ENCODE peak calls at places on chromosomes 5 and 9, in seven cellular contexts. One of them, this sample, is unnamed.

GRCh38 chr5:998276-998974 is 10.2 kb upstream of the NKD2 start:
- DNase-seq in colonic mucosa: no peak
- DNase-seq in foreskin fibroblast: no peak
- DNase-seq in thoracic aorta: no peak
- DNase-seq in endothelial cell: no peak
- DNase-seq in left lung: peak; percentile 54
- DNase-seq in A673: no peak
- DNase-seq in this sample: no peak

GRCh38 chr9:118325757-118326156 is 621.6 kb downstream of the TLR4 start:
- DNase-seq in colonic mucosa: no peak
- DNase-seq in foreskin fibroblast: no peak
- DNase-seq in endothelial cell: no peak
- DNase-seq in left lung: no peak
- DNase-seq in A673: no peak
- DNase-seq in thoracic aorta: no peak
- DNase-seq in this sample: no peak

GRCh38 chr5:65539827-65540226 is 23.1 kb downstream of the CENPK start:
- DNase-seq in foreskin fibroblast: no peak
- DNase-seq in thoracic aorta: no peak
- DNase-seq in A673: no peak
- DNase-seq in left lung: no peak
- DNase-seq in colonic mucosa: no peak
- DNase-seq in endothelial cell: no peak
- DNase-seq in this sample: no peak

GRCh38 chr9:132651259-132651658 is 18.5 kb downstream of the DDX31 start:
- DNase-seq in colonic mucosa: peak; percentile 70
- DNase-seq in A673: no peak
- DNase-seq in foreskin fibroblast: peak; percentile 53
- DNase-seq in endothelial cell: peak; percentile 40
- DNase-seq in thoracic aorta: no peak
- DNase-seq in left lung: no peak
- DNase-seq in this sample: no peak

GRCh38 chr5:82749453-82749852 is 327.7 kb downstream of the TMEM167A start:
- DNase-seq in colonic mucosa: no peak
- DNase-seq in foreskin fibroblast: no peak
- DNase-seq in endothelial cell: no peak
- DNase-seq in A673: peak; percentile 94
- DNase-seq in thoracic aorta: no peak
- DNase-seq in left lung: no peak
- DNase-seq in this sample: no peak

GRCh38 chr5:179228341-179229121 is 116.7 kb downstream of the ADAMTS2 start:
- DNase-seq in endothelial cell: no peak
- DNase-seq in left lung: peak; percentile 62
- DNase-seq in thoracic aorta: no peak
- DNase-seq in colonic mucosa: no peak
- DNase-seq in A673: no peak
- DNase-seq in foreskin fibroblast: no peak
- DNase-seq in this sample: no peak

GRCh38 chr5:64166201-64166959 is 737 bp downstream of the RNF180 start:
- DNase-seq in thoracic aorta: no peak
- DNase-seq in endothelial cell: peak; percentile 21
- DNase-seq in colonic mucosa: peak; percentile 22
- DNase-seq in A673: no peak
- DNase-seq in left lung: no peak
- DNase-seq in foreskin fibroblast: no peak
- DNase-seq in this sample: no peak

GRCh38 chr5:141695627-141696180 is 13.7 kb upstream of the ARAP3 start:
- DNase-seq in endothelial cell: no peak
- DNase-seq in foreskin fibroblast: no peak
- DNase-seq in colonic mucosa: peak; percentile 64
- DNase-seq in thoracic aorta: no peak
- DNase-seq in left lung: no peak
- DNase-seq in A673: peak; percentile 72
- DNase-seq in this sample: no peak

GRCh38 chr5:151602806-151603205 is 11.7 kb upstream of the FAT2 start:
- DNase-seq in colonic mucosa: no peak
- DNase-seq in left lung: no peak
- DNase-seq in thoracic aorta: no peak
- DNase-seq in endothelial cell: no peak
- DNase-seq in foreskin fibroblast: no peak
- DNase-seq in A673: no peak
- DNase-seq in this sample: no peak

GRCh38 chr9:136239963-136240330 is 5.7 kb downstream of the QSOX2 start:
- DNase-seq in endothelial cell: no peak
- DNase-seq in thoracic aorta: no peak
- DNase-seq in left lung: peak; percentile 21
- DNase-seq in foreskin fibroblast: no peak
- DNase-seq in A673: no peak
- DNase-seq in colonic mucosa: no peak
- DNase-seq in this sample: no peak

GRCh38 chr5:77076961-77077820 is 9.9 kb downstream of the ZBED3 start:
- DNase-seq in foreskin fibroblast: peak; percentile 65
- DNase-seq in endothelial cell: peak; percentile 88
- DNase-seq in left lung: peak; percentile 94
- DNase-seq in A673: peak; percentile 78
- DNase-seq in thoracic aorta: no peak
- DNase-seq in colonic mucosa: peak; percentile 70
- DNase-seq in this sample: peak; percentile 55

GRCh38 chr9:35756275-35756742 is 2.2 kb upstream of the MSMP start:
- DNase-seq in foreskin fibroblast: no peak
- DNase-seq in endothelial cell: peak; percentile 62
- DNase-seq in left lung: peak; percentile 87
- DNase-seq in thoracic aorta: no peak
- DNase-seq in colonic mucosa: peak; percentile 85
- DNase-seq in A673: no peak
- DNase-seq in this sample: no peak

GRCh38 chr9:93673271-93673843 is 97.0 kb downstream of the PHF2 start:
- DNase-seq in A673: peak; percentile 63
- DNase-seq in endothelial cell: peak; percentile 2
- DNase-seq in foreskin fibroblast: no peak
- DNase-seq in thoracic aorta: no peak
- DNase-seq in colonic mucosa: peak; percentile 11
- DNase-seq in left lung: peak; percentile 71
- DNase-seq in this sample: peak; percentile 39

GRCh38 chr5:115460476-115460875 is 84.1 kb downstream of the FEM1C start:
- DNase-seq in A673: no peak
- DNase-seq in thoracic aorta: no peak
- DNase-seq in endothelial cell: no peak
- DNase-seq in foreskin fibroblast: peak; percentile 98
- DNase-seq in colonic mucosa: no peak
- DNase-seq in left lung: peak; percentile 84
- DNase-seq in this sample: no peak

GRCh38 chr5:125237026-125237425 is 490.6 kb upstream of the ZNF608 start:
- DNase-seq in left lung: no peak
- DNase-seq in A673: no peak
- DNase-seq in colonic mucosa: no peak
- DNase-seq in foreskin fibroblast: no peak
- DNase-seq in endothelial cell: no peak
- DNase-seq in thoracic aorta: no peak
- DNase-seq in this sample: no peak

GRCh38 chr9:109510506-109510905 is 12.4 kb upstream of the PTPN3 start:
- DNase-seq in endothelial cell: no peak
- DNase-seq in foreskin fibroblast: no peak
- DNase-seq in left lung: no peak
- DNase-seq in thoracic aorta: no peak
- DNase-seq in colonic mucosa: no peak
- DNase-seq in A673: no peak
- DNase-seq in this sample: no peak

GRCh38 chr9:89606049-89606481 is 1.3 kb downstream of the GADD45G start:
- DNase-seq in left lung: peak; percentile 96
- DNase-seq in endothelial cell: peak; percentile 56
- DNase-seq in colonic mucosa: peak; percentile 81
- DNase-seq in A673: peak; percentile 24
- DNase-seq in foreskin fibroblast: peak; percentile 56
- DNase-seq in thoracic aorta: peak; percentile 39
- DNase-seq in this sample: peak; percentile 71

GRCh38 chr5:94192658-94193391 is 425.6 kb downstream of the KIAA0825 start:
- DNase-seq in A673: no peak
- DNase-seq in colonic mucosa: no peak
- DNase-seq in foreskin fibroblast: no peak
- DNase-seq in endothelial cell: no peak
- DNase-seq in thoracic aorta: no peak
- DNase-seq in left lung: no peak
- DNase-seq in this sample: no peak

GRCh38 chr9:78821126-78821822 is 524.3 kb downstream of the PSAT1 start:
- DNase-seq in endothelial cell: peak; percentile 5
- DNase-seq in colonic mucosa: no peak
- DNase-seq in left lung: no peak
- DNase-seq in foreskin fibroblast: no peak
- DNase-seq in thoracic aorta: no peak
- DNase-seq in A673: peak; percentile 68
- DNase-seq in this sample: no peak

GRCh38 chr5:168076561-168076991 is 214.9 kb upstream of the WWC1 start:
- DNase-seq in endothelial cell: peak; percentile 42
- DNase-seq in A673: peak; percentile 89
- DNase-seq in left lung: no peak
- DNase-seq in foreskin fibroblast: no peak
- DNase-seq in colonic mucosa: no peak
- DNase-seq in thoracic aorta: no peak
- DNase-seq in this sample: no peak

GRCh38 chr5:145587308-145588071 is 247.7 kb downstream of the PRELID2 start:
- DNase-seq in left lung: no peak
- DNase-seq in foreskin fibroblast: peak; percentile 61
- DNase-seq in colonic mucosa: no peak
- DNase-seq in thoracic aorta: no peak
- DNase-seq in endothelial cell: no peak
- DNase-seq in A673: peak; percentile 23
- DNase-seq in this sample: no peak

GRCh38 chr5:107592515-107592914 is 78.2 kb downstream of the EFNA5 start:
- DNase-seq in colonic mucosa: no peak
- DNase-seq in A673: no peak
- DNase-seq in left lung: no peak
- DNase-seq in endothelial cell: no peak
- DNase-seq in foreskin fibroblast: no peak
- DNase-seq in thoracic aorta: no peak
- DNase-seq in this sample: no peak

GRCh38 chr5:158722940-158723339 is 376.8 kb downstream of the EBF1 start:
- DNase-seq in foreskin fibroblast: no peak
- DNase-seq in left lung: no peak
- DNase-seq in A673: no peak
- DNase-seq in colonic mucosa: no peak
- DNase-seq in endothelial cell: no peak
- DNase-seq in thoracic aorta: no peak
- DNase-seq in this sample: no peak

GRCh38 chr9:4497855-4498254 is 7.6 kb downstream of the SLC1A1 start:
- DNase-seq in left lung: no peak
- DNase-seq in thoracic aorta: no peak
- DNase-seq in foreskin fibroblast: peak; percentile 43
- DNase-seq in colonic mucosa: no peak
- DNase-seq in endothelial cell: no peak
- DNase-seq in A673: peak; percentile 15
- DNase-seq in this sample: no peak

GRCh38 chr9:31519011-31519410 is 865.4 kb upstream of the ACO1 start:
- DNase-seq in endothelial cell: no peak
- DNase-seq in A673: no peak
- DNase-seq in thoracic aorta: no peak
- DNase-seq in colonic mucosa: no peak
- DNase-seq in foreskin fibroblast: no peak
- DNase-seq in left lung: no peak
- DNase-seq in this sample: no peak

GRCh38 chr9:130997925-130998595 is 10.9 kb upstream of the LAMC3 start:
- DNase-seq in endothelial cell: peak; percentile 92
- DNase-seq in foreskin fibroblast: no peak
- DNase-seq in A673: peak; percentile 72
- DNase-seq in thoracic aorta: no peak
- DNase-seq in left lung: no peak
- DNase-seq in colonic mucosa: peak; percentile 75
- DNase-seq in this sample: peak; percentile 60

GRCh38 chr5:173807150-173807784 is 80.9 kb upstream of the CPEB4 start:
- DNase-seq in endothelial cell: no peak
- DNase-seq in thoracic aorta: no peak
- DNase-seq in colonic mucosa: no peak
- DNase-seq in A673: no peak
- DNase-seq in foreskin fibroblast: no peak
- DNase-seq in left lung: no peak
- DNase-seq in this sample: no peak

DNA sequence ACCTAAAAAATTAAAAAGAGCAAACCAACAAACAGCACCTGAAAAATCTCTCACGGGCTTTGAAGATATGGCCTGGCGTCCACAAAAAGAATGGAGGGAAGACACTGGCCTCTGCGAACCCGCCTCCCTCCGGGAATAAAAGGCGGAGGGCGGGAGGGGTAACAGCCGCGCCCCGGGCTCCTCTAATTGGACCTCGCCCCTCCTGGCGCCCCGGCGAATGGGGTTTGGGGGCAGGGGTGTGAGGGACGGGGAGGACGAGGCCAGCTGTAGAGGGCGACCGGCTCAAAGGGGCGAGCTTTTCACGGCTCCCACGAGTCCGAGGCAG is 753 bp downstream of the FANCC start:
- DNase-seq in left lung: peak; percentile 90
- DNase-seq in endothelial cell: peak; percentile 58
- DNase-seq in thoracic aorta: peak; percentile 7
- DNase-seq in colonic mucosa: peak; percentile 88
- DNase-seq in foreskin fibroblast: peak; percentile 41
- DNase-seq in A673: peak; percentile 91
- DNase-seq in this sample: no peak
- TF ChIP-seq CTCF in left lung: no peak
- TF ChIP-seq CTCF in endothelial cell: no peak
- TF ChIP-seq CTCF in thoracic aorta: no peak
- TF ChIP-seq CTCF in colonic mucosa: no peak
- TF ChIP-seq CTCF in foreskin fibroblast: no peak
- TF ChIP-seq CTCF in A673: no peak
- TF ChIP-seq CTCF in this sample: no peak

GRCh38 chr5:53318303-53318702 is 162.1 kb upstream of the FST start:
- DNase-seq in left lung: no peak
- DNase-seq in endothelial cell: no peak
- DNase-seq in foreskin fibroblast: no peak
- DNase-seq in colonic mucosa: no peak
- DNase-seq in A673: no peak
- DNase-seq in thoracic aorta: no peak
- DNase-seq in this sample: no peak
- TF ChIP-seq CTCF in left lung: no peak
- TF ChIP-seq CTCF in endothelial cell: peak; percentile 20
- TF ChIP-seq CTCF in foreskin fibroblast: no peak
- TF ChIP-seq CTCF in colonic mucosa: no peak
- TF ChIP-seq CTCF in A673: no peak
- TF ChIP-seq CTCF in thoracic aorta: no peak
- TF ChIP-seq CTCF in this sample: no peak

GRCh38 chr9:87290241-87290700 is 207.4 kb upstream of the DAPK1 start:
- DNase-seq in foreskin fibroblast: no peak
- DNase-seq in thoracic aorta: no peak
- DNase-seq in endothelial cell: no peak
- DNase-seq in left lung: no peak
- DNase-seq in colonic mucosa: no peak
- DNase-seq in A673: peak; percentile 35
- DNase-seq in this sample: no peak
- TF ChIP-seq CTCF in foreskin fibroblast: peak; percentile 39
- TF ChIP-seq CTCF in thoracic aorta: no peak
- TF ChIP-seq CTCF in endothelial cell: peak; percentile 34
- TF ChIP-seq CTCF in left lung: no peak
- TF ChIP-seq CTCF in colonic mucosa: no peak
- TF ChIP-seq CTCF in A673: peak; percentile 47
- TF ChIP-seq CTCF in this sample: no peak

GRCh38 chr5:133754575-133755169 is 142.3 kb upstream of the FSTL4 start:
- DNase-seq in thoracic aorta: no peak
- DNase-seq in colonic mucosa: no peak
- DNase-seq in left lung: no peak
- DNase-seq in foreskin fibroblast: peak; percentile 6
- DNase-seq in endothelial cell: peak; percentile 60
- DNase-seq in A673: peak; percentile 41
- DNase-seq in this sample: no peak
- TF ChIP-seq CTCF in thoracic aorta: peak; percentile 27
- TF ChIP-seq CTCF in colonic mucosa: peak; percentile 62
- TF ChIP-seq CTCF in left lung: no peak
- TF ChIP-seq CTCF in foreskin fibroblast: peak; percentile 60
- TF ChIP-seq CTCF in endothelial cell: peak; percentile 56
- TF ChIP-seq CTCF in A673: peak; percentile 77
- TF ChIP-seq CTCF in this sample: peak; percentile 28

This sample was measured in CD14-positive monocyte.